ENCODE peak calls at places on chromosome 20, in nine cellular contexts. One of them, this sample, is unnamed.
A peak's percentile ranks its signal among the peaks of the same experiment; 100 is the strongest.

GRCh38 chr20:40189621-40190020 is 499.4 kb downstream of the MAFB start:
- DNase-seq in SW480: no peak
- DNase-seq in RKO: peak; percentile 16
- DNase-seq in T-helper 1 cell: no peak
- DNase-seq in NCI-H2081: no peak
- DNase-seq in tibial artery: no peak
- DNase-seq in Right ventricle myocardium superior: no peak
- DNase-seq in GM03348: peak; percentile 7
- DNase-seq in amygdala: no peak
- DNase-seq in this sample: no peak

GRCh38 chr20:21053002-21053762 is 53.0 kb downstream of the LINC00237 start:
- DNase-seq in GM03348: no peak
- DNase-seq in amygdala: no peak
- DNase-seq in tibial artery: no peak
- DNase-seq in T-helper 1 cell: no peak
- DNase-seq in RKO: no peak
- DNase-seq in NCI-H2081: no peak
- DNase-seq in Right ventricle myocardium superior: no peak
- DNase-seq in SW480: peak; percentile 58
- DNase-seq in this sample: no peak

GRCh38 chr20:43895235-43895634 is 19.4 kb upstream of the TOX2 start:
- DNase-seq in tibial artery: no peak
- DNase-seq in T-helper 1 cell: no peak
- DNase-seq in SW480: no peak
- DNase-seq in RKO: no peak
- DNase-seq in Right ventricle myocardium superior: no peak
- DNase-seq in GM03348: peak; percentile 69
- DNase-seq in NCI-H2081: no peak
- DNase-seq in amygdala: no peak
- DNase-seq in this sample: no peak

GRCh38 chr20:57498425-57499400 is 26.2 kb downstream of the CTCFL start:
- DNase-seq in GM03348: no peak
- DNase-seq in RKO: peak; percentile 53
- DNase-seq in tibial artery: no peak
- DNase-seq in NCI-H2081: no peak
- DNase-seq in amygdala: no peak
- DNase-seq in SW480: peak; percentile 82
- DNase-seq in Right ventricle myocardium superior: no peak
- DNase-seq in T-helper 1 cell: peak; percentile 12
- DNase-seq in this sample: no peak

GRCh38 chr20:45538209-45538798 is 978 bp downstream of the WFDC6 start:
- DNase-seq in Right ventricle myocardium superior: no peak
- DNase-seq in SW480: no peak
- DNase-seq in NCI-H2081: no peak
- DNase-seq in GM03348: no peak
- DNase-seq in RKO: no peak
- DNase-seq in amygdala: no peak
- DNase-seq in T-helper 1 cell: no peak
- DNase-seq in tibial artery: no peak
- DNase-seq in this sample: no peak

GRCh38 chr20:63534831-63535651 is 2.1 kb downstream of the PTK6 start:
- DNase-seq in SW480: peak; percentile 91
- DNase-seq in GM03348: no peak
- DNase-seq in Right ventricle myocardium superior: peak; percentile 37
- DNase-seq in RKO: no peak
- DNase-seq in T-helper 1 cell: no peak
- DNase-seq in tibial artery: no peak
- DNase-seq in amygdala: no peak
- DNase-seq in NCI-H2081: no peak
- DNase-seq in this sample: no peak

GRCh38 chr20:53163486-53163885 is 191.3 kb downstream of the TSHZ2 start:
- DNase-seq in T-helper 1 cell: no peak
- DNase-seq in Right ventricle myocardium superior: no peak
- DNase-seq in SW480: no peak
- DNase-seq in RKO: no peak
- DNase-seq in NCI-H2081: no peak
- DNase-seq in amygdala: no peak
- DNase-seq in GM03348: peak; percentile 79
- DNase-seq in tibial artery: peak; percentile 36
- DNase-seq in this sample: no peak

GRCh38 chr20:10369723-10370090 is 64.3 kb downstream of the MKKS start:
- DNase-seq in tibial artery: no peak
- DNase-seq in T-helper 1 cell: no peak
- DNase-seq in RKO: no peak
- DNase-seq in SW480: no peak
- DNase-seq in GM03348: no peak
- DNase-seq in Right ventricle myocardium superior: no peak
- DNase-seq in NCI-H2081: no peak
- DNase-seq in amygdala: no peak
- DNase-seq in this sample: no peak

GRCh38 chr20:7637184-7637583 is 303.1 kb downstream of the HAO1 start:
- DNase-seq in SW480: peak; percentile 7
- DNase-seq in GM03348: no peak
- DNase-seq in amygdala: no peak
- DNase-seq in RKO: no peak
- DNase-seq in T-helper 1 cell: no peak
- DNase-seq in Right ventricle myocardium superior: no peak
- DNase-seq in NCI-H2081: no peak
- DNase-seq in tibial artery: no peak
- DNase-seq in this sample: no peak

GRCh38 chr20:37958856-37959255 is 55.9 kb downstream of the VSTM2L start:
- DNase-seq in RKO: no peak
- DNase-seq in T-helper 1 cell: no peak
- DNase-seq in tibial artery: no peak
- DNase-seq in NCI-H2081: no peak
- DNase-seq in amygdala: no peak
- DNase-seq in SW480: no peak
- DNase-seq in Right ventricle myocardium superior: no peak
- DNase-seq in GM03348: no peak
- DNase-seq in this sample: no peak

GRCh38 chr20:38523697-38524096 is 51.1 kb downstream of the RALGAPB start:
- DNase-seq in Right ventricle myocardium superior: no peak
- DNase-seq in tibial artery: no peak
- DNase-seq in GM03348: peak; percentile 56
- DNase-seq in RKO: peak; percentile 49
- DNase-seq in NCI-H2081: no peak
- DNase-seq in T-helper 1 cell: no peak
- DNase-seq in amygdala: no peak
- DNase-seq in SW480: no peak
- DNase-seq in this sample: no peak

GRCh38 chr20:50534567-50534966 is 24.4 kb downstream of the PTPN1 start:
- DNase-seq in amygdala: no peak
- DNase-seq in NCI-H2081: no peak
- DNase-seq in T-helper 1 cell: no peak
- DNase-seq in GM03348: peak; percentile 50
- DNase-seq in tibial artery: no peak
- DNase-seq in RKO: no peak
- DNase-seq in Right ventricle myocardium superior: no peak
- DNase-seq in SW480: no peak
- DNase-seq in this sample: no peak

GRCh38 chr20:25221592-25222460 is 26.1 kb upstream of the PYGB start:
- DNase-seq in NCI-H2081: no peak
- DNase-seq in RKO: no peak
- DNase-seq in SW480: no peak
- DNase-seq in amygdala: no peak
- DNase-seq in T-helper 1 cell: no peak
- DNase-seq in GM03348: no peak
- DNase-seq in tibial artery: peak; percentile 64
- DNase-seq in Right ventricle myocardium superior: peak; percentile 71
- DNase-seq in this sample: no peak

GRCh38 chr20:63292292-63292701 is 689 bp upstream of the COL20A1 start:
- DNase-seq in NCI-H2081: no peak
- DNase-seq in T-helper 1 cell: no peak
- DNase-seq in SW480: no peak
- DNase-seq in amygdala: no peak
- DNase-seq in tibial artery: no peak
- DNase-seq in GM03348: no peak
- DNase-seq in RKO: no peak
- DNase-seq in Right ventricle myocardium superior: no peak
- DNase-seq in this sample: no peak

GRCh38 chr20:51493346-51493791 is 49.1 kb downstream of the NFATC2 start:
- DNase-seq in RKO: no peak
- DNase-seq in Right ventricle myocardium superior: no peak
- DNase-seq in GM03348: no peak
- DNase-seq in T-helper 1 cell: peak; percentile 22
- DNase-seq in amygdala: no peak
- DNase-seq in SW480: no peak
- DNase-seq in tibial artery: no peak
- DNase-seq in NCI-H2081: no peak
- DNase-seq in this sample: no peak

GRCh38 chr20:58054744-58055373 is 173.6 kb downstream of the ANKRD60 start:
- DNase-seq in Right ventricle myocardium superior: peak; percentile 74
- DNase-seq in RKO: no peak
- DNase-seq in T-helper 1 cell: no peak
- DNase-seq in SW480: no peak
- DNase-seq in amygdala: peak; percentile 28
- DNase-seq in tibial artery: no peak
- DNase-seq in GM03348: peak; percentile 48
- DNase-seq in NCI-H2081: no peak
- DNase-seq in this sample: no peak

GRCh38 chr20:39645130-39645529 is 683.0 kb downstream of the DHX35 start:
- DNase-seq in amygdala: no peak
- DNase-seq in T-helper 1 cell: no peak
- DNase-seq in Right ventricle myocardium superior: no peak
- DNase-seq in NCI-H2081: no peak
- DNase-seq in SW480: no peak
- DNase-seq in GM03348: no peak
- DNase-seq in tibial artery: no peak
- DNase-seq in RKO: no peak
- DNase-seq in this sample: no peak

GRCh38 chr20:63135411-63135810 is 80.5 kb downstream of the YTHDF1 start:
- DNase-seq in SW480: no peak
- DNase-seq in GM03348: no peak
- DNase-seq in T-helper 1 cell: no peak
- DNase-seq in NCI-H2081: no peak
- DNase-seq in amygdala: no peak
- DNase-seq in RKO: no peak
- DNase-seq in Right ventricle myocardium superior: no peak
- DNase-seq in tibial artery: no peak
- DNase-seq in this sample: no peak